ENCODE peak calls at places on chromosomes 3 and 15, in five cellular contexts. H, Z, L, M and J are unnamed samples.

GRCh38 chr3:71062037-71062919 is 521.2 kb downstream of the FOXP1 start:
- DNase-seq in H (no peak), Z (no peak), L (no peak), M (no peak), J (no peak)

GRCh38 chr3:98894791-98895576 is 6.5 kb downstream of the DCBLD2 start:
- DNase-seq in H (no peak), Z (no peak), L (no peak), M (no peak), J (no peak)

GRCh38 chr3:195119461-195120198 is 151.3 kb downstream of the XXYLT1 start:
- DNase-seq in H (no peak), Z (no peak), L (no peak), M (no peak), J (no peak)

GRCh38 chr3:101695779-101696372 is 9.4 kb upstream of the RPL24 start:
- DNase-seq in H (no peak), Z (no peak), L (no peak), M (no peak), J (no peak)

GRCh38 chr15:66770518-66771350 is 68.7 kb downstream of the SMAD6 start:
- DNase-seq in H (no peak), Z (no peak), L (no peak), M (no peak), J (no peak)

GRCh38 chr3:193910310-193910709 is 225.6 kb upstream of the HES1 start:
- DNase-seq in H (no peak), Z (no peak), L (no peak), M (no peak), J (no peak)

GRCh38 chr3:153055779-153056178 is 106.2 kb upstream of the RAP2B start:
- DNase-seq in H (no peak), Z (no peak), L (no peak), M (no peak), J (no peak)

GRCh38 chr3:15071699-15072098 is 6.6 kb upstream of the MRPS25 start:
- DNase-seq in H (no peak), Z (no peak), L (no peak), M (no peak), J (no peak)

GRCh38 chr3:177611781-177612389 is 414.6 kb upstream of the TBL1XR1 start:
- DNase-seq in H (no peak), Z (no peak), L (no peak), M (peak), J (no peak)

GRCh38 chr3:86958534-86958933 is 32.4 kb downstream of the VGLL3 start:
- DNase-seq in H (no peak), Z (no peak), L (no peak), M (no peak), J (no peak)

GRCh38 chr3:179653106-179653776 is 401 bp downstream of the USP13 start:
- DNase-seq in H (peak), Z (peak), L (peak), M (peak), J (peak)